ENCODE peak calls at places on chromosomes 13 and 19, in nine cellular contexts. R is osteocyte, B is cardiac muscle cell, D is heart left ventricle, Y is lower leg skin, S is fibroblast of pulmonary artery, U is vagina, J is DND-41, T is esophagus squamous epithelium. L is an unnamed sample.

GRCh38 chr13:93098972-93099371 is 127.6 kb upstream of the GPC6 start:
- DNase-seq in R (no peak), B (no peak), D (no peak), Y (no peak), S (no peak), U (no peak), J (no peak), T (no peak), L (no peak)

GRCh38 chr19:18098891-18099622 is 1.5 kb downstream of the MAST3 start:
- DNase-seq in R (no peak), B (no peak), D (no peak), Y (no peak), S (no peak), U (no peak), J (no peak), T (no peak), L (no peak)

GRCh38 chr13:67642638-67643037 is 412.5 kb upstream of the PCDH9 start:
- DNase-seq in R (no peak), B (no peak), D (no peak), Y (no peak), S (no peak), U (no peak), J (no peak), T (no peak), L (no peak)

GRCh38 chr13:110382830-110383229 is 75.7 kb downstream of the COL4A2 start:
- DNase-seq in R (no peak), B (no peak), D (no peak), Y (no peak), S (no peak), U (no peak), J (no peak), T (no peak), L (no peak)

GRCh38 chr13:30422056-30422914 is at the start of gene UBE2L5:
- DNase-seq in R (peak; percentile 89), B (peak; percentile 87), D (peak; percentile 91), Y (peak; percentile 95), S (peak; percentile 77), U (no peak), J (peak; percentile 78), T (peak; percentile 37), L (no peak)

GRCh38 chr19:4519521-4520277 is 1.4 kb upstream of the PLIN4 start:
- DNase-seq in R (no peak), B (no peak), D (no peak), Y (no peak), S (peak; percentile 19), U (no peak), J (no peak), T (no peak), L (no peak)

GRCh38 chr19:1125601-1126533 is 22.1 kb downstream of the GPX4 start:
- DNase-seq in R (no peak), B (no peak), D (no peak), Y (no peak), S (no peak), U (no peak), J (no peak), T (no peak), L (no peak)

GRCh38 chr13:33193428-33193974 is 92.1 kb downstream of the STARD13 start:
- DNase-seq in R (no peak), B (no peak), D (no peak), Y (no peak), S (peak; percentile 55), U (no peak), J (no peak), T (no peak), L (no peak)

GRCh38 chr19:17075860-17076538 is 422 bp downstream of the MYO9B start:
- DNase-seq in R (no peak), B (peak; percentile 36), D (peak; percentile 73), Y (peak; percentile 92), S (no peak), U (no peak), J (peak; percentile 83), T (no peak), L (no peak)

GRCh38 chr19:6064016-6064702 is 46.1 kb downstream of the RFX2 start:
- DNase-seq in R (no peak), B (no peak), D (no peak), Y (peak; percentile 84), S (no peak), U (no peak), J (no peak), T (no peak), L (peak; percentile 38)

GRCh38 chr13:101640797-101641400 is 188.4 kb downstream of the ITGBL1 start:
- DNase-seq in R (no peak), B (no peak), D (no peak), Y (no peak), S (peak; percentile 57), U (no peak), J (no peak), T (no peak), L (no peak)

GRCh38 chr19:46296722-46297431 is at the start of gene HIF3A:
- DNase-seq in R (peak; percentile 92), B (peak; percentile 97), D (peak; percentile 71), Y (peak; percentile 91), S (peak; percentile 73), U (no peak), J (no peak), T (no peak), L (peak; percentile 94)

GRCh38 chr19:1651061-1651547 is 1.3 kb downstream of the TCF3 start:
- DNase-seq in R (no peak), B (peak; percentile 23), D (peak; percentile 44), Y (no peak), S (peak; percentile 42), U (no peak), J (peak; percentile 90), T (no peak), L (no peak)

GRCh38 chr13:103066991-103067390 is 774 bp upstream of the SLC10A2 start:
- DNase-seq in R (no peak), B (no peak), D (no peak), Y (no peak), S (no peak), U (no peak), J (no peak), T (no peak), L (no peak)

GRCh38 chr19:6047741-6048231 is 62.5 kb downstream of the RFX2 start:
- DNase-seq in R (peak; percentile 76), B (peak; percentile 70), D (no peak), Y (peak; percentile 84), S (peak; percentile 56), U (no peak), J (no peak), T (no peak), L (peak; percentile 53)

GRCh38 chr19:15926484-15926883 is 7.8 kb downstream of the CYP4F11 start:
- DNase-seq in R (no peak), B (no peak), D (no peak), Y (no peak), S (no peak), U (no peak), J (no peak), T (no peak), L (no peak)

GRCh38 chr13:51625555-51626345 is 41.5 kb downstream of the WDFY2 start:
- DNase-seq in R (no peak), B (no peak), D (peak; percentile 66), Y (no peak), S (peak; percentile 54), U (no peak), J (no peak), T (no peak), L (no peak)

GRCh38 chr13:98771838-98772611 is 19.6 kb upstream of the SLC15A1 start:
- DNase-seq in R (no peak), B (no peak), D (no peak), Y (no peak), S (no peak), U (no peak), J (no peak), T (no peak), L (no peak)

GRCh38 chr13:113116206-113116800 is 6.3 kb upstream of the F10 start:
- DNase-seq in R (peak; percentile 64), B (no peak), D (no peak), Y (peak; percentile 31), S (no peak), U (no peak), J (no peak), T (no peak), L (no peak)

GRCh38 chr13:110506859-110507566 is 54.5 kb downstream of the RAB20 start:
- DNase-seq in R (no peak), B (peak; percentile 89), D (peak; percentile 81), Y (no peak), S (peak; percentile 70), U (no peak), J (no peak), T (no peak), L (no peak)

GRCh38 chr19:19696386-19696785 is 27.7 kb downstream of the ZNF101 start:
- DNase-seq in R (peak; percentile 17), B (no peak), D (no peak), Y (no peak), S (no peak), U (no peak), J (no peak), T (no peak), L (no peak)
- TF ChIP-seq CTCF in R (no peak), B (no peak), D (no peak), Y (no peak), S (no peak), U (no peak), J (no peak), T (no peak), L (no peak)

DNA sequence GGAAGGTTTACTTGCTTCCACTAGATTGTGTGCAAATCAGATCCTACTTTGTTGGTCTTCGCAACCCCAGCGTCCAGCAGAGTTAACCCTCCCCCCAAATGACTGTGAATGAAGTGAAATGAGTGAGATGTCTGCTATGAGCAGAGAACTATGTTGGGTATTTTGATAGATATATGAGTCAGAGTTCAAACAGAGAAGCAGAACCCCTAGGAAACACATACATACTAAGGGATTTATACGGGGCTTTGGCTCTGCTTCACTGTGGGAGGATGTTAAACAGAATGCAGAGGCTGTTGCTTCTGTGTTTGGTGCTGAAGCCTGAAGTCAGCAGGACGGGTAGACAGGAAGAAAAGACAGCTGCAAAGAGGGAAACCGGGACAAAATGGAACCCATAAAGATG is 197.0 kb downstream of the MZT1 start:
- DNase-seq in R (no peak), B (no peak), D (no peak), Y (no peak), S (peak; percentile 7), U (no peak), J (no peak), T (no peak), L (no peak)
- TF ChIP-seq CTCF in R (no peak), B (no peak), D (no peak), Y (no peak), S (no peak), U (no peak), J (no peak), T (no peak), L (no peak)

DNA sequence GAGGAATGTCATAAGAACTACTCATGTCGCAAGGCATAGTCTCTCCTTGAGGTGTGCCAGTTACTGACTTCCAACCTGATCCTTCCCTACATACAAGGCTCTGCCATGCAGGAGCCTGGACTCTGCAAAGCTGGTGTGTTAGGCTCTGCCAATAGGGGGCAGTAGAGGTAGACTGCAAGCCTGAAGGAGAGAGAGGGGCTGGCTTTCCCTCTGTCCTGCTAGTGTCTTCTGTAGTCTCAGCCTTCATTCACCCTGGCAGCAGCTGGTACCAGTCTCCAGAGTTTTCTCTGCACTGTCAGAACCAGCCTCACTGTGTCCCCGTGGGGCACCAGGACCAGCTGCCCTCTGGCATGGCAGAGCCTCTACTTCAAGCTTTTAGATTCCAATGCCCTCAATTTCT is 14.5 kb downstream of the SHISA2 start:
- DNase-seq in R (peak; percentile 82), B (no peak), D (no peak), Y (no peak), S (no peak), U (peak; percentile 67), J (peak; percentile 53), T (no peak), L (no peak)
- TF ChIP-seq CTCF in R (peak; percentile 57), B (peak; percentile 70), D (peak; percentile 26), Y (no peak), S (peak; percentile 43), U (no peak), J (peak; percentile 79), T (no peak), L (peak; percentile 76)

GRCh38 chr13:37602743-37603381 is 4.3 kb upstream of the POSTN start:
- DNase-seq in R (no peak), B (peak; percentile 16), D (no peak), Y (no peak), S (peak; percentile 58), U (no peak), J (no peak), T (no peak), L (no peak)
- TF ChIP-seq CTCF in R (peak; percentile 74), B (peak; percentile 55), D (peak; percentile 73), Y (no peak), S (peak; percentile 60), U (peak; percentile 20), J (peak; percentile 36), T (no peak), L (peak; percentile 97)